ENCODE peak calls at places on chromosomes 12 and 14, in ten cellular contexts. C is left ventricle myocardium inferior; A is MM.1S; O is breast epithelium; B is body of pancreas; H is cardiac muscle cell; N is spleen; R is mucosa of descending colon; J is CD8-positive, alpha-beta T cell; Q is lower lobe of right lung. X is an unnamed sample. For H3K36me3, the result is how much of the 10 kb centered on the place peaks cover.

GRCh38 chr12:4449862-4450222 is 4.2 kb upstream of the FGF6 start:
- DNase-seq in O (no peak), J (no peak), N (no peak), C (no peak), R (peak), H (no peak), Q (no peak), A (peak), B (peak), X (peak)

GRCh38 chr14:24255931-24256696 is 6.9 kb downstream of the TGM1 start:
- DNase-seq in J (no peak), Q (no peak), A (no peak), R (peak), O (no peak), H (no peak), B (no peak), N (peak), C (no peak), X (no peak)

GRCh38 chr14:30621354-30621953 is 665 bp upstream of the SCFD1 start:
- DNase-seq in N (peak), J (peak), H (peak), R (peak), C (no peak), A (no peak), Q (peak), O (no peak), B (peak), X (peak)

GRCh38 chr14:100144645-100144995 is 14.8 kb downstream of the DEGS2 start:
- DNase-seq in R (no peak), N (no peak), Q (no peak), J (no peak), B (no peak), C (no peak), A (no peak), O (no peak), H (no peak), X (no peak)

GRCh38 chr14:22588419-22589095 is 467 bp downstream of the DAD1 start:
- DNase-seq in B (no peak), A (no peak), R (no peak), O (no peak), Q (no peak), N (no peak), J (no peak), H (no peak), C (no peak), X (no peak)

GRCh38 chr14:68506021-68506644 is 286.7 kb downstream of the ZFP36L1 start:
- DNase-seq in A (no peak), O (peak), R (no peak), N (peak), J (no peak), B (no peak), C (no peak), Q (no peak), H (no peak), X (no peak)

GRCh38 chr12:53611304-53611703 is 14.9 kb downstream of the ATF7 start:
- DNase-seq in J (no peak), O (no peak), R (no peak), Q (no peak), N (no peak), C (no peak), A (no peak), B (no peak), H (no peak), X (no peak)

GRCh38 chr14:91509083-91509877 is 830 bp downstream of the PPP4R3A start:
- DNase-seq in B (peak), A (peak), Q (peak), O (no peak), J (peak), N (peak), C (peak), H (peak), R (peak), X (peak)

GRCh38 chr12:96445743-96446655 is 43.4 kb upstream of the CFAP54 start:
- DNase-seq in C (no peak), B (peak), A (peak), O (no peak), N (no peak), Q (no peak), R (no peak), J (peak), H (no peak), X (no peak)

GRCh38 chr12:8577879-8578278 is 34.8 kb downstream of the AICDA start:
- DNase-seq in O (no peak), A (no peak), H (no peak), Q (no peak), B (no peak), C (no peak), J (no peak), R (no peak), N (no peak), X (no peak)

GRCh38 chr12:116689586-116689985 is 48.3 kb downstream of the SPRING1 start:
- DNase-seq in R (no peak), H (no peak), Q (no peak), C (no peak), O (no peak), A (no peak), N (no peak), B (no peak), J (no peak), X (no peak)

GRCh38 chr12:2833327-2833726 is 1.5 kb downstream of the NRIP2 start:
- DNase-seq in C (no peak), O (no peak), A (no peak), B (no peak), Q (no peak), J (no peak), R (no peak), H (no peak), N (no peak), X (no peak)

GRCh38 chr12:106138279-106138645 is 492 bp downstream of the NUAK1 start:
- DNase-seq in B (no peak), A (no peak), Q (no peak), H (peak), R (peak), C (no peak), J (no peak), N (no peak), O (no peak), X (no peak)

GRCh38 chr12:113930249-113930648 is 35.9 kb downstream of the RBM19 start:
- DNase-seq in B (no peak), R (no peak), N (no peak), J (no peak), Q (no peak), O (no peak), H (no peak), C (no peak), A (no peak), X (no peak)

GRCh38 chr12:102756564-102756963 is 160.5 kb downstream of the PAH start:
- DNase-seq in R (no peak), O (no peak), N (no peak), J (no peak), Q (no peak), H (no peak), B (no peak), C (peak), A (no peak), X (no peak)

GRCh38 chr12:102757874-102758244 is 159.2 kb downstream of the PAH start:
- DNase-seq in R (no peak), H (no peak), N (no peak), B (no peak), C (no peak), J (no peak), O (no peak), A (no peak), Q (no peak), X (no peak)

GRCh38 chr12:102757154-102757873 is 159.7 kb downstream of the PAH start:
- DNase-seq in C (peak), O (peak), H (no peak), R (no peak), N (no peak), B (peak), A (no peak), Q (no peak), J (no peak), X (no peak)

GRCh38 chr12:102763016-102763415 is 154.0 kb downstream of the PAH start:
- DNase-seq in H (no peak), C (no peak), B (no peak), A (no peak), J (no peak), O (no peak), Q (no peak), N (no peak), R (no peak), X (no peak)

DNA sequence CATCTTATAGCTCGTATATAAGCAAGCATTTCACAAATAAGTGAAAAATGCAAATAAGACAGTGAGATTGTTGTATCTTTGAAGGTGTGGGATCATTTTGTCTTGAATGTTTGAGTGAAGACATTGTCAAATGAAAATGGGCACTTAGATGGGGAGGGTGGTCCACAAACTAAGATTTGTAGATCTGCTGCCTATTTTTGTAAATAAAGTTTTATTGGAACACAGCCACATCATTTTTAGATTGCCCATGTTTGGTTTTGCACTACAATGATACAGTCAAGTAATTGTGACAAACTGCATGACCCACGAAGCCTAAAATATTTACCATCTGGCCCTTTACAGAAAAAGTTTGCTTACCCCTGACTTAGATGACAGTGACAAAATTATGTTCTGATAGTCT is 156.7 kb downstream of the PAH start:
- DNase-seq in O (no peak), Q (no peak), H (no peak), N (no peak), A (no peak), C (no peak), R (no peak), J (no peak), B (no peak), X (no peak)
- H3K36me3 ChIP-seq in O (under half), Q (under half), H (under half), N (under half), A (under half), C (under half), R (under half), J (under half), B (under half), X (under half)

GRCh38 chr14:76805245-76805644 is 7.4 kb downstream of the ANGEL1 start:
- DNase-seq in N (no peak), C (no peak), Q (no peak), H (no peak), J (no peak), A (no peak), B (no peak), R (no peak), O (no peak), X (no peak)
- H3K36me3 ChIP-seq in N (half or more), C (half or more), Q (half or more), H (under half), J (under half), A (under half), B (under half), R (under half), O (under half), X (under half)

GRCh38 chr12:120216742-120217595 is 16.1 kb upstream of the RPLP0 start:
- DNase-seq in O (no peak), H (no peak), J (no peak), A (no peak), C (no peak), Q (no peak), B (no peak), N (no peak), R (no peak), X (peak)

GRCh38 chr12:120214626-120215356 is 13.9 kb upstream of the RPLP0 start:
- DNase-seq in Q (no peak), N (no peak), R (no peak), J (no peak), O (no peak), B (no peak), C (no peak), A (no peak), H (no peak), X (peak)

GRCh38 chr12:120213758-120214157 is 12.8 kb upstream of the RPLP0 start:
- DNase-seq in Q (no peak), A (no peak), O (no peak), B (no peak), C (no peak), N (no peak), R (no peak), J (no peak), H (no peak), X (peak)

GRCh38 chr12:120215357-120215735 is 14.4 kb upstream of the RPLP0 start:
- DNase-seq in N (no peak), A (no peak), B (no peak), J (no peak), C (no peak), H (no peak), O (no peak), Q (no peak), R (no peak), X (peak)

DNA sequence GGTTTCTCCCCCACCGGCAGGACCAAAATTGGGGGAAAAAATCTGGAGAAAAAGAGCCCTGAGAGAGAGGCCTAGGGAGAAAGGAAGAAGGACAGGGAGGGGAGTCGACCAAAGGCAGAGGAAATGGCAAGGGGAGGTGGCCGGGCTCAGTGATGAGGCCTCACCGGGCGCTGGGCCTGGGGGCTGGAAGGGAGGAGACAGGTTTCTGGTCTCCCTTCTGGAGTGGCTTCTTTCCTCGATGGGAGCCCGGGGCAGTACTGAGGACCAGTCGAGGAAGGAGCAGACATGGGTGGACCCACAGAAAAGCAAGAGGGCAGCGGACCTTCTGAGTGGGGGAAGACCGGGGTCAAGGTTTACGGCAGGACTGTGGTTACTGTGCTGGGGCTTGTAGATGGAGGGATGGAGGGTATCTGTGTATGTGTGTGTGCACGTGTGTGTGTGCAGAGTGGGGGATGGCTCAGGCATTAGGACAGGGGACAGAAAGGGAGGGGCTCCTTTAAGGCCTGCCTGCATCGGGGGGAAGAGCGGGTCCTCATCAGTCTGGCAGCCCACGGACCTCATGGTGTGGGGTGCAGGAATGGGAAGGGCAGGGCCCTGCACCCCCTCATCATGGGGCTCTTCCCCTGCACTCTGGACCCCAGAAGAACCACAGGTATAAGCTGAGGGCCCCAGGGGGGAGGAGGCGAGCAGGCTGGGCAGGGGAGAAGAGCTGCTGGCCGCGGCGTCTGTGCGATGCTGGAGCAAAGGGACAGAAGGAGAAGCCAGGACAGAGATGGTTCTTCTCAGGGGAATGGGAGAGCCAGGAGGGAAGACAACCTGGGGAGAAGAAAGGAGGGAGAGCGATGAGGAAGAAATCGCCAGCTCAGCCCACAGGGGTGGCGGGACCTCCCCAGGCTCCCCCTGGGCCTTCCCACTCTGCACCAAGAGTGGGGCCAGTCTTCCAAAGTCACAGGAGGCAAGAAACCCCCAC is 15.1 kb upstream of the RPLP0 start:
- DNase-seq in A (no peak), C (no peak), O (no peak), H (no peak), B (no peak), R (no peak), Q (no peak), N (no peak), J (no peak), X (peak)
- H3K36me3 ChIP-seq in A (under half), C (half or more), O (under half), H (under half), B (under half), R (under half), Q (half or more), N (half or more), J (half or more), X (under half)

GRCh38 chr12:41965996-41966395 is 178.7 kb downstream of the GXYLT1 start:
- DNase-seq in R (no peak), C (no peak), A (no peak), O (no peak), H (no peak), Q (no peak), N (no peak), J (no peak), B (no peak), X (no peak)
- H3K36me3 ChIP-seq in R (under half), C (under half), A (under half), O (under half), H (under half), Q (under half), N (under half), J (under half), B (under half), X (under half)

GRCh38 chr14:96693252-96693820 is 103.8 kb upstream of the VRK1 start:
- DNase-seq in Q (no peak), B (no peak), R (no peak), C (no peak), A (no peak), O (no peak), H (no peak), N (no peak), J (no peak), X (no peak)

GRCh38 chr14:96686126-96686525 is 111.1 kb upstream of the VRK1 start:
- DNase-seq in Q (no peak), H (no peak), O (no peak), N (no peak), J (no peak), R (no peak), B (no peak), C (no peak), A (no peak), X (no peak)

GRCh38 chr14:96683575-96684289 is 113.5 kb upstream of the VRK1 start:
- DNase-seq in R (no peak), J (no peak), B (no peak), C (no peak), A (no peak), O (no peak), H (no peak), Q (no peak), N (no peak), X (no peak)

GRCh38 chr14:96690713-96691383 is 106.3 kb upstream of the VRK1 start:
- DNase-seq in R (no peak), Q (no peak), C (no peak), N (no peak), A (no peak), O (no peak), B (no peak), J (no peak), H (no peak), X (no peak)

GRCh38 chr14:96688629-96689028 is 108.6 kb upstream of the VRK1 start:
- DNase-seq in B (no peak), J (no peak), C (no peak), H (no peak), A (no peak), O (no peak), R (no peak), Q (no peak), N (no peak), X (no peak)
- H3K36me3 ChIP-seq in B (under half), J (under half), C (under half), H (under half), A (under half), O (under half), R (under half), Q (under half), N (under half), X (under half)